ENCODE peak calls at places on chromosome 3, in seven cellular contexts. S is brain microvascular endothelial cell, A is WERI-Rb-1, M is OCI-LY7, P is A549, G is AG04450, I is cardiac muscle cell. C is an unnamed sample.
A peak's percentile ranks its signal among the peaks of the same experiment; 100 is the strongest.

GRCh38 chr3:16883057-16883725 is 1.6 kb upstream of the PLCL2 start:
- DNase-seq in S (no peak), A (no peak), M (no peak), P (no peak), G (no peak), I (no peak), C (no peak)

GRCh38 chr3:37814547-37814946 is 47.1 kb upstream of the CTDSPL start:
- DNase-seq in S (no peak), A (no peak), M (peak; percentile 39), P (peak; percentile 24), G (no peak), I (peak; percentile 21), C (no peak)

GRCh38 chr3:164040991-164041390 is 1037.3 kb downstream of the SI start:
- DNase-seq in S (peak; percentile 22), A (no peak), M (no peak), P (no peak), G (no peak), I (peak; percentile 4), C (no peak)

GRCh38 chr3:70038671-70039070 is 39.1 kb downstream of the SAMMSON start:
- DNase-seq in S (no peak), A (no peak), M (no peak), P (no peak), G (no peak), I (no peak), C (no peak)

GRCh38 chr3:55690746-55691540 is 203.8 kb upstream of the WNT5A start:
- DNase-seq in S (no peak), A (peak; percentile 93), M (peak; percentile 87), P (no peak), G (no peak), I (no peak), C (no peak)

GRCh38 chr3:12560505-12561188 is 3.8 kb downstream of the MKRN2 start:
- DNase-seq in S (no peak), A (no peak), M (peak; percentile 47), P (no peak), G (no peak), I (no peak), C (no peak)

GRCh38 chr3:11592460-11593298 is 51.0 kb downstream of the VGLL4 start:
- DNase-seq in S (peak; percentile 47), A (no peak), M (no peak), P (no peak), G (no peak), I (no peak), C (no peak)

GRCh38 chr3:98657429-98657828 is 64.0 kb upstream of the CPOX start:
- DNase-seq in S (peak; percentile 2), A (peak; percentile 75), M (no peak), P (peak; percentile 8), G (no peak), I (peak; percentile 1), C (no peak)

GRCh38 chr3:110687138-110687537 is 384.5 kb upstream of the NECTIN3 start:
- DNase-seq in S (no peak), A (no peak), M (no peak), P (no peak), G (no peak), I (no peak), C (no peak)

GRCh38 chr3:183825380-183826161 is at the start of gene MAP6D1:
- DNase-seq in S (peak; percentile 26), A (peak; percentile 82), M (peak; percentile 66), P (peak; percentile 45), G (no peak), I (peak; percentile 81), C (peak; percentile 8)

GRCh38 chr3:195168009-195168759 is 102.8 kb downstream of the XXYLT1 start:
- DNase-seq in S (no peak), A (no peak), M (no peak), P (no peak), G (no peak), I (no peak), C (no peak)

GRCh38 chr3:8069981-8070380 is 431.6 kb upstream of the LMCD1 start:
- DNase-seq in S (no peak), A (peak; percentile 38), M (no peak), P (no peak), G (no peak), I (no peak), C (peak; percentile 72)

GRCh38 chr3:156334841-156335545 is 214.6 kb downstream of the KCNAB1 start:
- DNase-seq in S (no peak), A (peak; percentile 46), M (no peak), P (no peak), G (no peak), I (no peak), C (no peak)

GRCh38 chr3:193744048-193744821 is 151.2 kb downstream of the OPA1 start:
- DNase-seq in S (no peak), A (no peak), M (peak; percentile 52), P (peak; percentile 24), G (no peak), I (peak; percentile 22), C (no peak)

GRCh38 chr3:70110066-70110465 is 110.5 kb downstream of the SAMMSON start:
- DNase-seq in S (no peak), A (no peak), M (no peak), P (no peak), G (no peak), I (no peak), C (no peak)

GRCh38 chr3:117842086-117842485 is 1132.5 kb downstream of the TUSC7 start:
- DNase-seq in S (no peak), A (no peak), M (no peak), P (no peak), G (no peak), I (no peak), C (no peak)

GRCh38 chr3:106086636-106087035 is 217.8 kb upstream of the CBLB start:
- DNase-seq in S (no peak), A (no peak), M (no peak), P (peak; percentile 29), G (no peak), I (no peak), C (no peak)

GRCh38 chr3:157159037-157159761 is 748 bp downstream of the CCNL1 start:
- DNase-seq in S (peak; percentile 39), A (peak; percentile 70), M (peak; percentile 87), P (no peak), G (no peak), I (peak; percentile 81), C (no peak)

GRCh38 chr3:18284716-18285115 is 140.4 kb downstream of the SATB1 start:
- DNase-seq in S (no peak), A (no peak), M (no peak), P (no peak), G (no peak), I (no peak), C (no peak)

GRCh38 chr3:179398574-179399249 is 51.2 kb downstream of the MFN1 start:
- DNase-seq in S (no peak), A (no peak), M (no peak), P (no peak), G (no peak), I (no peak), C (peak; percentile 35)

GRCh38 chr3:87350367-87351199 is 74.2 kb upstream of the POU1F1 start:
- DNase-seq in S (peak; percentile 27), A (no peak), M (peak; percentile 64), P (peak; percentile 43), G (peak; percentile 23), I (peak; percentile 61), C (peak; percentile 15)

GRCh38 chr3:95705786-95706418 is 1108.5 kb upstream of the EPHA6 start:
- DNase-seq in S (no peak), A (no peak), M (no peak), P (no peak), G (no peak), I (no peak), C (no peak)

GRCh38 chr3:141828487-141829284 is 47.8 kb upstream of the ATP1B3 start:
- DNase-seq in S (no peak), A (peak; percentile 53), M (no peak), P (no peak), G (no peak), I (peak; percentile 15), C (no peak)

GRCh38 chr3:119497824-119498187 is 541 bp upstream of the TIMMDC1 start:
- DNase-seq in S (no peak), A (no peak), M (no peak), P (peak; percentile 22), G (no peak), I (peak; percentile 16), C (peak; percentile 8)

GRCh38 chr3:55683666-55684270 is 196.7 kb upstream of the WNT5A start:
- DNase-seq in S (peak; percentile 4), A (peak; percentile 30), M (no peak), P (no peak), G (no peak), I (no peak), C (no peak)

GRCh38 chr3:128432301-128432897 is 34.3 kb downstream of the DNAJB8 start:
- DNase-seq in S (no peak), A (no peak), M (no peak), P (no peak), G (no peak), I (no peak), C (no peak)

GRCh38 chr3:9884555-9885165 is 4.6 kb upstream of the CIDEC start:
- DNase-seq in S (peak; percentile 92), A (no peak), M (no peak), P (peak; percentile 96), G (no peak), I (no peak), C (no peak)

GRCh38 chr3:14405886-14406238 is 3.5 kb downstream of the SLC6A6 start:
- DNase-seq in S (no peak), A (no peak), M (no peak), P (no peak), G (no peak), I (no peak), C (no peak)
- TF ChIP-seq CTCF in S (no peak), A (no peak), M (peak; percentile 46), P (peak; percentile 25), G (no peak), I (no peak), C (no peak)

GRCh38 chr3:46422617-46423016 is 15.6 kb downstream of the CCRL2 start:
- DNase-seq in S (no peak), A (no peak), M (no peak), P (no peak), G (no peak), I (no peak), C (no peak)
- H3K4me3 ChIP-seq in S (no peak overlapping the region), A (no peak overlapping the region), M (no peak overlapping the region), P (no peak overlapping the region), G (no peak overlapping the region), I (no peak overlapping the region), C (no peak overlapping the region)

DNA sequence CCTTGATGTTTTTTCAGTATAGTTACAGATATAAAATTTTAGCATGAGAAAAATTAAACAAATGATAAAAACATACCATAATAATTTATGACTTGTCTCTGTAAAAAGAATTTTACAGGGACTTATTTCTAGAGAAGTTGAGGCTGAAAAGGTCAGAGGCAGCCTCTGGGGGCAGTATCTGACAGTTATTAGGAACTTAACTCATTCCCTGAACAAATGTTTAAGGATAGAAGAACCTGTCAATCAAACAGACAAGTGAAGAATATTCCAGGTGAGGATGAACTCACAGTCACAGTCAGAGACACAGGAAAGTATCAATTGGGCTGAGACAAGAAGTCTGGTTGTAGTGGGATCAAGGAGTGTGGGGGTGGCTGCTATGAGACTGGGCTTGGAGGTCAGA is 7.3 kb downstream of the MYLK start:
- DNase-seq in S (no peak), A (no peak), M (no peak), P (no peak), G (no peak), I (no peak), C (no peak)
- TF ChIP-seq CTCF in S (peak; percentile 43), A (peak; percentile 6), M (peak; percentile 71), P (peak; percentile 24), G (peak; percentile 24), I (peak; percentile 23), C (peak; percentile 1)

DNA sequence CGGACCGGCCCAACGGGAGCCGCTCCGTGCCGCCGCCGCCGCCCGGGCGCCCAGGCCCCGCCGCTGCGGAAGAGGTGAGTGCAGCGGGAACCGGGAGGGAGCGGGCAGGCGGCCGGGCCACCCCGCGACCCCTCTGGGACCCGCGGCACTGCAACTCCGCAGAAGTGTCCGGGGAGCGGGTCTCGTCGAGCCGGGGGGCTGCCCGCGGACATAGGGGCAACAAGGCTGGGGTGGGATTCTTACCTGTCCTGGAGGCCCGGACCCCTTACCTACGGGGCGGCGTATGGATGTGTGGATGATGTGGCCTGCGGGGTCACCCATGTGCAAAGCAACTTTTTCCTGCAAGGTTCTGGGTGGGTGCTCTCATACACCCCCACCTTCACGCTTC is 361 bp downstream of the SEMA3F start:
- DNase-seq in S (no peak), A (no peak), M (no peak), P (no peak), G (no peak), I (no peak), C (no peak)
- H3K4me3 ChIP-seq in S (peak overlapping the region; percentile 39), A (peak overlapping the region; percentile 92), M (peak overlapping the region; percentile 61), P (peak overlapping the region; percentile 74), G (peak overlapping the region; percentile 69), I (peak overlapping the region; percentile 47), C (peak overlapping the region; percentile 69)

C was measured in astrocyte of the cerebellum.